ENCODE peak calls at places on chromosomes 11 and 22, in five cellular contexts. T is body of pancreas, H is prostate gland, C is thyroid gland, A is GM12891. W is an unnamed sample.

GRCh38 chr11:43751726-43752125 is 71.2 kb downstream of the HSD17B12 start:
- DNase-seq in H (no peak), C (no peak), T (no peak), A (no peak), W (no peak)

GRCh38 chr11:66285250-66285947 is 3.5 kb downstream of the YIF1A start:
- DNase-seq in H (no peak), C (no peak), A (no peak), T (no peak), W (no peak)

GRCh38 chr22:36478966-36479365 is 2.5 kb downstream of the TXN2 start:
- DNase-seq in H (no peak), T (no peak), A (no peak), C (no peak), W (no peak)

GRCh38 chr22:21807545-21807944 is 59.9 kb downstream of the MAPK1 start:
- DNase-seq in C (no peak), A (no peak), T (no peak), H (no peak), W (no peak)

GRCh38 chr11:5280582-5281102 is 10.9 kb upstream of the HBE1 start:
- DNase-seq in A (peak), H (no peak), C (peak), T (peak), W (peak)

GRCh38 chr11:17595526-17596309 is 48.7 kb downstream of the OTOG start:
- DNase-seq in C (no peak), A (no peak), H (no peak), T (peak), W (no peak)

GRCh38 chr11:86593833-86594232 is 78.6 kb downstream of the ME3 start:
- DNase-seq in H (no peak), C (no peak), A (no peak), T (no peak), W (no peak)

GRCh38 chr11:126140932-126141291 is 70.5 kb downstream of the RPUSD4 start:
- DNase-seq in A (no peak), H (peak), C (peak), T (peak), W (no peak)

GRCh38 chr11:111395081-111395480 is 16.0 kb upstream of the POU2AF1 start:
- DNase-seq in T (peak), H (no peak), C (no peak), A (no peak), W (no peak)

GRCh38 chr11:18010977-18011586 is 1.8 kb downstream of the SERGEF start:
- DNase-seq in H (no peak), T (no peak), C (no peak), A (no peak), W (no peak)

GRCh38 chr22:38428714-38429113 is 26.3 kb downstream of the KCNJ4 start:
- DNase-seq in A (no peak), T (no peak), H (no peak), C (no peak), W (no peak)

GRCh38 chr11:62931501-62932278 is 10.5 kb upstream of the CHRM1 start:
- DNase-seq in H (no peak), C (no peak), A (no peak), T (no peak), W (peak)

GRCh38 chr22:47333625-47334024 is 571.2 kb downstream of the TBC1D22A start:
- DNase-seq in A (no peak), C (no peak), H (peak), T (peak), W (peak)

GRCh38 chr11:45210846-45211245 is 64.4 kb downstream of the PRDM11 start:
- DNase-seq in A (no peak), C (peak), H (no peak), T (peak), W (no peak)

GRCh38 chr11:21774212-21774611 is 418.7 kb upstream of the ANO5 start:
- DNase-seq in H (no peak), C (no peak), T (no peak), A (no peak), W (no peak)

GRCh38 chr22:37457093-37457893 is 28.9 kb downstream of the MFNG start:
- DNase-seq in T (peak), A (peak), H (peak), C (peak), W (peak)

GRCh38 chr11:45113807-45114206 is 32.6 kb upstream of the PRDM11 start:
- DNase-seq in A (no peak), H (no peak), T (no peak), C (no peak), W (no peak)

GRCh38 chr11:71267807-71268421 is 15.5 kb upstream of the SHANK2 start:
- DNase-seq in C (no peak), H (no peak), T (no peak), A (no peak), W (no peak)
- TF ChIP-seq POLR2A in C (no peak), H (no peak), T (no peak), A (no peak), W (no peak)

DNA sequence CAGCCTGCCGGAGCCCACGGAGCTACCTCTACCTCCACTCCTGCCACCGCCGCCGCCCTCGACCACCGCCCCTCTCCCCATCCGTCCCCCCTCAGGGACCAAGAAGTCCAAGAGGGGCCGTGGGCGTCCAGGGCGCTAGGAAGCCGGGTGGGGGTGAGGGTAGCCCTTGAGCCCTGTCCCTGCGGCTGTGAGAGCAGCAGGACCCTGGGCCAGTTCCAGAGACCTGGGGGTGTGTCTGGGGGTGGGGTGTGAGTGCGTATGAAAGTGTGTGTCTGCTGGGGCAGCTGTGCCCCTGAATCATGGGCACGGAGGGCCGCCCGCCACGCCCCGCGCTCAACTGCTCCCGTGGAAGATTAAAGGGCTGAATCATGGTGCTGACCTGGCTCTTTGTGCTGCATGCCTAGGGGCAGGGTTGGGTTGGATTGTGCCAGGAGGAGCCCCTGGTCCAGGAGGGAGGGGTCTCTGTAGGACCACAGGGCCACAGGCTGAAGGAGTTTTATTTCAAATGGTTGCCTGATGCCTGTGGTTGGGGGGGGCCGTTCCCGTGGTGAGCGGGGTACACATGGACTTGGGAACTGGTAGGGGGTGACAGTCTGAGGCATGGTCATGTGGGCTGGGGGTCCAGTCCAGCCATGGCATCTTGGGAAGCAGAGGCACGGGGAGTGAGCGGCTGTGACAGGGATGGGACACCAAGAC is 2.3 kb downstream of the PTPRCAP start:
- DNase-seq in A (no peak), H (no peak), C (no peak), T (no peak), W (no peak)
- TF ChIP-seq POLR2A in A (no peak), H (no peak), C (no peak), T (no peak), W (peak)

DNA sequence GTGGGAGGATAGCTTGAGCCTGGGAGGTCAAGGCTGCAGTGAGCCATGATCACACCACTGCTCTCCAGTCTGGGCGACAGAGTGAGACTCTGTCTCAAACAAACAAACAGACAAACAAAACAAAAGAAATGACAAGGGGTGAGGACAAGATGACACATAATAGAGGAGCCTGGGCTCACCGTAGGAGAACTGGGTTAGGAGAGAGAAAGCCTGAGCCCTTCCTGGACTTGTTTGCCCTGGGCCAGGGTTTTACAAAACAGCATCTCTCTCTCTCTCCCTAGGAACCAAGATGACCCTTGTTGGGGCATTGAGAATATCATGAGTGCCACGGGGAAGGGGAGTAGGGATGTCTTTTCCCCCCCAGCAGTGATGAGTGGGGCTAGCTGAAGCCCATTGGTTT is 15.7 kb downstream of the ROBO3 start:
- DNase-seq in T (no peak), A (no peak), H (no peak), C (no peak), W (no peak)
- TF ChIP-seq POLR2A in T (no peak), A (no peak), H (no peak), C (no peak), W (no peak)

DNA sequence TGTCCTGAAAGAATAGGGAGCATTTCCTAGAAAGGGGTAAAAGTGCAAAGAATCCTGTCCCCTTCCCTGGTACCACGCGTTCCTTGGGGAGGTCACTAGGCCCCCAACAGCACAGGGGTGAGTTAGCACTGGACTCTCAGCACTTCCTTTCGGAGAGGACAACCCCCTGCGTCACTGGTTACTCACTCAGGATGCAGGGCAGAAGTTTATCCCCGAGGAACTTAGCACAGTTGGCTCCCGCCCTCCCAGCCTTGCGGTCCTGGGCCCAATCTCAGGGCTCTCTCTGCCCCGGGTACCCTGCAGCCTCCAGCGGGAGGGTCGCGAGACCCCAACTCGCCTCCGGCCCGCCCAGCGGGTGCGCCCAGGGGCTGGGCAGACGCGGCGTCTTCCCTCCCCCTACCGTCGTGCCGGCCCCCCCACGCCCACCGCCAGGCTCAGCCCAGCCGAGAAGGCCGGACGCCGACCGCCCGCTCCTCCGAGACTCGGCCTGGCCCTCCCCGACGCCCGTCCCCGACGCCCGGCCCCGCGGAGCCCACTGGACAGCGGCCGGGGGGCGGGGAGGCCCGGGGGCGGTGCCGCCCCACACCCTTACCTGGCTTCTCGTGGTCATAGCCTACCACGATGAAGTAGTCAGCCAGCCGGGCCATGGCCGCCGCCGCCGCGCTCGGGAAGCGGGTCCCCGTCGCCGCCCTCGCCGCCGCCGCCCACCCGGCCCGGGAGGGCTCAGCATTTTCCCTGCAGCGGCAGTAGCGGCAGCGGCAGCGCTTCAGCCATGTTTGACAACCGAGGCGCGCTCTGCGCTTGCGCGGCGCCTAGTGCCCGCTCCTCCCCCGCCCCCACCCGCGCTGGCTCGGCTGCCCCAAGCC is at the start of gene SBF2:
- DNase-seq in C (peak), H (peak), T (peak), A (no peak), W (peak)
- TF ChIP-seq POLR2A in C (peak), H (peak), T (peak), A (no peak), W (peak)

GRCh38 chr22:46033256-46034200 is 56.6 kb upstream of the WNT7B start:
- DNase-seq in A (no peak), C (no peak), H (no peak), T (peak), W (no peak)
- TF ChIP-seq POLR2A in A (no peak), C (no peak), H (no peak), T (no peak), W (no peak)

GRCh38 chr11:926341-926916 is 759 bp downstream of the AP2A2 start:
- DNase-seq in H (peak), A (no peak), C (peak), T (peak), W (peak)

GRCh38 chr11:923691-924405 is 1.8 kb upstream of the AP2A2 start:
- DNase-seq in T (no peak), C (no peak), H (no peak), A (no peak), W (no peak)

GRCh38 chr11:924406-925157 is 1.1 kb upstream of the AP2A2 start:
- DNase-seq in A (no peak), C (no peak), T (no peak), H (no peak), W (no peak)

GRCh38 chr11:925158-925495 is 543 bp upstream of the AP2A2 start:
- DNase-seq in H (no peak), C (peak), T (no peak), A (no peak), W (no peak)

GRCh38 chr11:925496-926301 is at the start of gene AP2A2:
- DNase-seq in C (peak), A (peak), T (peak), H (peak), W (peak)
- TF ChIP-seq POLR2A in C (peak), A (no peak), T (peak), H (peak), W (peak)

GRCh38 chr11:114216804-114217195 is 79.4 kb upstream of the NNMT start:
- DNase-seq in C (no peak), T (no peak), H (no peak), A (no peak), W (no peak)
- TF ChIP-seq POLR2A in C (no peak), T (no peak), H (no peak), A (no peak), W (no peak)

DNA sequence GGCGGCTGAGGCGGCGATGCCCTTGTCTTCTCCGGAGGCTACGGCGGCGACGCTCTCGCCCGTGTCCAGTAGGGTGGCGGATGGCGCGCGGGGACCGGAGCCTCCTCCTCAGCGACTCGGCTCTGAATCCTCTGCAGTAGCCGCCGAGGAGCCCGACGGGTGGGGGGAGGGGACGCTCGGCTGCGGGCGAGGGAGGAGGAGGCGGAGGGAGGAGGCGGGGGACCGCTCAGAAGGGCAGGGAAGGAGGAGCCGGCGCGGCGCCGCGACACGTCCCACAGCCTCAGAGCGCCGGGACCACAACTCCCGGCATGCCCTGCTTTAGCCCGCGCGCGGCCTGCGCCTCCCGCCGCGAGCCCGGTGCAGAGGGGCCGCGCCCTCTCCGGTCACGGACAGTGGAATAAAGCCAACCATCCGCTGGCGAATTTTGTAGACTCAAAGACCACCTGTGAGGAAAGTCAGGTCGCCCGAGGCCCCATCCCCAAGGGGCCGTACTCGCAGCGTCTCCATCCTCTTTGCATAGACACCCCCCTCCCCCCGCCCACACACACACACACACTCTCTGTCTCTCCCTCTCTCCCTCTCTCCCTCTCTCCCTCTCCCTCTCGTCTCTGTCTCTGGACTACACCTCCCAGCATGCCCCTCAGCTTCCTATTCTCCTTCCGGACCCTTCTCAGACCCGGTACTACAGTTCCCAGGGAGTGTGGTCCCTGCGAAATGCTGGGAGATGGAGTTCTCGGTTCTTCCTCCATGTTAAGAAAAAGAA is at the start of gene FAM168A:
- DNase-seq in A (peak), C (peak), T (peak), H (peak), W (peak)
- TF ChIP-seq POLR2A in A (peak), C (peak), T (peak), H (peak), W (peak)